ENCODE peak calls at places on chromosomes 7 and 10, in four cellular contexts. N is CD8-positive, alpha-beta T cell; G is activated naive CD8-positive, alpha-beta T cell treated with anti-CD3 and anti-CD28 coated beads, Interleukin-2, amount 10 ng/mL, durations not matched to agents 7 days and 5 days; I is endothelial cell. P is an unnamed sample.

GRCh38 chr7:115910541-115911164 is 119.9 kb downstream of the TFEC start:
- DNase-seq in N (no peak), G (no peak), I (no peak), P (no peak)

GRCh38 chr10:77533887-77534278 is 103.7 kb downstream of the KCNMA1 start:
- DNase-seq in N (no peak), G (no peak), I (no peak), P (no peak)

GRCh38 chr10:27446091-27446918 is 57.8 kb upstream of the RAB18 start:
- DNase-seq in N (no peak), G (no peak), I (no peak), P (no peak)

GRCh38 chr7:109522585-109522984 is 952.9 kb downstream of the DNAJB9 start:
- DNase-seq in N (no peak), G (no peak), I (no peak), P (no peak)

GRCh38 chr10:29304259-29305030 is 15.6 kb downstream of the LYZL1 start:
- DNase-seq in N (no peak), G (no peak), I (peak; percentile 65), P (peak; percentile 83)

GRCh38 chr7:30970074-30970473 is 6.3 kb downstream of the GHRHR start:
- DNase-seq in N (no peak), G (no peak), I (no peak), P (no peak)

GRCh38 chr7:79936281-79936983 is 198.2 kb upstream of the GNAI1 start:
- DNase-seq in N (no peak), G (no peak), I (no peak), P (no peak)

GRCh38 chr7:158734861-158735260 is 30.3 kb upstream of the NCAPG2 start:
- DNase-seq in N (no peak), G (no peak), I (no peak), P (no peak)

GRCh38 chr10:128060341-128060851 is 65.8 kb downstream of the MKI67 start:
- DNase-seq in N (no peak), G (no peak), I (no peak), P (no peak)

P was measured in testis.